ENCODE peak calls at places on chromosomes 16 and 17, in six cellular contexts. F is neural progenitor cell; R is cardiac muscle cell; I is thyroid gland; V is body of pancreas; T is CD8-positive, alpha-beta T cell. Z is an unnamed sample.
A peak's percentile ranks its signal among the peaks of the same experiment; 100 is the strongest.

GRCh38 chr17:37720989-37721388 is 23.9 kb downstream of the HNF1B start:
- DNase-seq in F (no peak), R (no peak), I (no peak), V (no peak), T (no peak), Z (peak; percentile 66)

GRCh38 chr17:73271078-73271477 is 9.4 kb upstream of the CPSF4L start:
- DNase-seq in F (no peak), R (no peak), I (no peak), V (no peak), T (no peak), Z (no peak)

GRCh38 chr17:80220709-80221215 is 535 bp downstream of the SLC26A11 start:
- DNase-seq in F (peak; percentile 52), R (peak; percentile 32), I (peak; percentile 54), V (peak; percentile 20), T (peak; percentile 59), Z (no peak)

GRCh38 chr17:13044713-13045112 is 26.9 kb upstream of the ELAC2 start:
- DNase-seq in F (no peak), R (no peak), I (no peak), V (no peak), T (no peak), Z (no peak)

GRCh38 chr17:29574732-29575510 is 6.4 kb downstream of the TP53I13 start:
- DNase-seq in F (no peak), R (no peak), I (no peak), V (peak; percentile 72), T (no peak), Z (peak; percentile 82)

GRCh38 chr16:74568961-74569631 is 37.8 kb downstream of the GLG1 start:
- DNase-seq in F (no peak), R (no peak), I (no peak), V (no peak), T (no peak), Z (no peak)

GRCh38 chr17:29565643-29566472 is 979 bp downstream of the ABHD15 start:
- DNase-seq in F (peak; percentile 78), R (peak; percentile 46), I (peak; percentile 48), V (peak; percentile 61), T (peak; percentile 77), Z (peak; percentile 82)

GRCh38 chr17:44249501-44250246 is 18.3 kb downstream of the SLC4A1 start:
- DNase-seq in F (no peak), R (no peak), I (no peak), V (no peak), T (no peak), Z (no peak)

GRCh38 chr17:31916496-31917064 is 15.1 kb upstream of the UTP6 start:
- DNase-seq in F (no peak), R (no peak), I (no peak), V (no peak), T (no peak), Z (no peak)

GRCh38 chr17:55089955-55090573 is 121.5 kb downstream of the STXBP4 start:
- DNase-seq in F (peak; percentile 3), R (no peak), I (peak; percentile 65), V (no peak), T (no peak), Z (no peak)

GRCh38 chr16:67163164-67163902 is 1.2 kb upstream of the HSF4 start:
- DNase-seq in F (peak; percentile 82), R (peak; percentile 58), I (peak; percentile 84), V (no peak), T (no peak), Z (peak; percentile 70)

GRCh38 chr17:3528604-3529511 is 28.8 kb downstream of the TRPV3 start:
- DNase-seq in F (peak; percentile 42), R (no peak), I (no peak), V (no peak), T (no peak), Z (no peak)

GRCh38 chr16:86823895-86824671 is 245.7 kb downstream of the FOXL1 start:
- DNase-seq in F (no peak), R (no peak), I (no peak), V (no peak), T (no peak), Z (no peak)

GRCh38 chr16:88618182-88618955 is 20.0 kb upstream of the IL17C start:
- DNase-seq in F (no peak), R (no peak), I (no peak), V (peak; percentile 51), T (no peak), Z (no peak)

GRCh38 chr16:25066747-25067631 is 44.6 kb upstream of the LCMT1 start:
- DNase-seq in F (peak; percentile 93), R (peak; percentile 79), I (peak; percentile 85), V (peak; percentile 85), T (peak; percentile 88), Z (peak; percentile 92)

GRCh38 chr16:57677622-57678369 is 9.7 kb downstream of the ADGRG3 start:
- DNase-seq in F (no peak), R (no peak), I (peak; percentile 35), V (peak; percentile 86), T (no peak), Z (no peak)

GRCh38 chr17:81566461-81567126 is 14.4 kb upstream of the FAAP100 start:
- DNase-seq in F (no peak), R (no peak), I (peak; percentile 88), V (peak; percentile 89), T (no peak), Z (peak; percentile 83)

GRCh38 chr17:73834684-73835343 is 190.6 kb upstream of the SDK2 start:
- DNase-seq in F (no peak), R (no peak), I (no peak), V (no peak), T (no peak), Z (peak; percentile 44)

GRCh38 chr17:18160128-18160856 is 23.3 kb upstream of the ALKBH5 start:
- DNase-seq in F (no peak), R (no peak), I (no peak), V (no peak), T (no peak), Z (no peak)

DNA sequence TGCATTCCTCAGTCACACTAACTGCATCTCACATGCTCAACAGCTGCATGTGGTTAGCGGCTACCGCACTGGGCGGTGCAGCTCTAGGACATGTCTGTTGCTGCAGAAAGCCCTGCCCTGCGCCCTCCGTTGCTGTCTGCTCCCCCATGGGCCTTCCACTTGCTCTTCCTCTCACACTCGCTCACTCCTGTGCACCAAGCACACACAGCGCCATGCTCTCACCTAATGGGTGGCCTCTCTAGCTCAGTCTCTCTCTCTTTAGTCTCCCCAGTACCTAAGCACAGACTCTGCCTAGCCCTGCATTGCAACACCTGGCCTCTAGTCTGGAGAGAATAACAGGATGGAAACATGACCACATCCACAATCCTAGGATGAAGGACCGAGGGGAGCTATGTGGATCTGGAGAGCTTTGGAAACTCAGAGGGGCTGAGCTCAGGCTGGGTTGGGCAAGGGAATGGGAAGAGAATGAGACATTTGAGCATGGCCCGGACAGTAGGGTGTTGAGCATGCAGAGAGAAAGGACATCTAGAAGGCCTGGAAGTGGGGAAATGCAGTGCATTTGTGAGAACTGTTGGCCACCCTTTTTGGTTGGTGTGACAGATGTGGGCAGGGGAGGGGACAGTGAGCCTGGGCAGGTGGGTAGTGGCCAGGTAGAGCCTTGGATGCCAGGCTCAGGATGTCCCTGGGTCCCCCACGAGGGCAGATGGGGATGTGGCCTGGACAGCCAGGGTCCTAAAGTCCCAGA is 16.0 kb downstream of the SGCA start:
- DNase-seq in F (no peak), R (no peak), I (no peak), V (no peak), T (no peak), Z (no peak)
- TF ChIP-seq CTCF in F (no peak), R (no peak), I (no peak), V (no peak), T (no peak), Z (no peak)

DNA sequence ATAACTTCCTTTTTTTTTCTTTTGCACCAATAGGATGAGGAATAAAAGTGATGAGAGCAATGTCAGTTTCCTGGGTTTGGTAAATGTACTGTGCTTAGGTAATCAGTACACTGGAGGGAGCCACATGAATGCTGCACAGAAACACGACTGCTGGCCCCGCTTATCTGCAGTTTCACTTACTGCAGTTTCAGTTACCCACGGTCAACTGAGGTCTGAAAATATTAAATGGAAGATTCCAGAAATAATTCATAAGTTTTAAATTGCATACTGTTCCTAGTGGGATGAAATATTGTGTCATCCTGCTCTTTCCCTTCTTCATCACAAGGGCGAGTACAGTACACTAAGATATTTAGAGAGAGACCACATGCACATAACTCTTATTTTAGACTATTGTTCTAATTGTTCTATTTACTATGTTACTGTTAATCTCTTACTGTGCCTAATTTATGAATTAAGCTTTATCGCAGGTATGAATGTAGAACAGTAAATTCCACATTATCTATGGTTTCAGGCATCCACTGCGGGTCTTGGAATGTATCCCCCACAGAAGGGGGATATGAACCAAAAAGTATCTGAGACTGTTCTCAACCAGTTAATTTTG is 6.4 kb upstream of the LGALS3BP start:
- DNase-seq in F (no peak), R (no peak), I (no peak), V (peak; percentile 76), T (no peak), Z (peak; percentile 67)
- H3K4me3 ChIP-seq in F (no peak overlapping the region), R (no peak overlapping the region), I (no peak overlapping the region), V (no peak overlapping the region), T (peak overlapping the region; percentile 4), Z (no peak overlapping the region)

GRCh38 chr16:20899503-20900298 is 457 bp downstream of the DCUN1D3 start:
- DNase-seq in F (no peak), R (peak; percentile 20), I (no peak), V (peak; percentile 34), T (no peak), Z (no peak)

GRCh38 chr16:20901068-20901440 is 483 bp downstream of the LYRM1 start:
- DNase-seq in F (no peak), R (no peak), I (no peak), V (no peak), T (no peak), Z (no peak)

GRCh38 chr16:20901441-20902112 is 1.0 kb downstream of the LYRM1 start:
- DNase-seq in F (peak; percentile 54), R (peak; percentile 42), I (peak; percentile 56), V (peak; percentile 64), T (peak; percentile 49), Z (peak; percentile 74)

GRCh38 chr16:20898938-20899502 is 1.1 kb downstream of the DCUN1D3 start:
- DNase-seq in F (no peak), R (no peak), I (no peak), V (no peak), T (no peak), Z (no peak)

GRCh38 chr16:20900299-20901067 is at the start of the genes DCUN1D3 and LYRM1:
- DNase-seq in F (peak; percentile 99), R (peak; percentile 99), I (peak; percentile 97), V (peak; percentile 98), T (peak; percentile 85), Z (peak; percentile 97)
- H3K4me1 ChIP-seq in F (peaks cover 36% of the 10 kb centered on the region), R (peaks cover 33% of the 10 kb centered on the region), I (peaks cover 50% of the 10 kb centered on the region), V (peaks cover 71% of the 10 kb centered on the region), T (peaks cover 40% of the 10 kb centered on the region), Z (peaks cover 36% of the 10 kb centered on the region)

GRCh38 chr17:33521784-33522183 is 228.7 kb upstream of the ASIC2 start:
- DNase-seq in F (peak; percentile 66), R (peak; percentile 36), I (no peak), V (no peak), T (no peak), Z (no peak)
- TF ChIP-seq CTCF in F (peak; percentile 69), R (peak; percentile 42), I (no peak), V (no peak), T (no peak), Z (no peak)